ENCODE peak calls at places on chromosomes 3 and 15, in five cellular contexts. One of them, this sample, is unnamed. For H3K27me3, the result is how much of the 10 kb centered on the place peaks cover.

GRCh38 chr3:170180107-170180951 is 1.2 kb downstream of the PHC3 start:
- DNase-seq in left ventricle myocardium inferior: no peak
- DNase-seq in WERI-Rb-1: no peak
- DNase-seq in mammary epithelial cell: peak
- DNase-seq in psoas muscle: no peak
- DNase-seq in this sample: peak

GRCh38 chr3:192339214-192339613 is 388.1 kb downstream of the FGF12 start:
- DNase-seq in left ventricle myocardium inferior: no peak
- DNase-seq in WERI-Rb-1: peak
- DNase-seq in mammary epithelial cell: no peak
- DNase-seq in psoas muscle: no peak
- DNase-seq in this sample: no peak

GRCh38 chr3:195226900-195227447 is 44.0 kb downstream of the XXYLT1 start:
- DNase-seq in left ventricle myocardium inferior: no peak
- DNase-seq in WERI-Rb-1: no peak
- DNase-seq in mammary epithelial cell: no peak
- DNase-seq in psoas muscle: peak
- DNase-seq in this sample: no peak

GRCh38 chr3:113531826-113532697 is at the start of gene SIDT1:
- DNase-seq in left ventricle myocardium inferior: no peak
- DNase-seq in WERI-Rb-1: no peak
- DNase-seq in mammary epithelial cell: peak
- DNase-seq in psoas muscle: no peak
- DNase-seq in this sample: peak

GRCh38 chr3:182731764-182732163 is 61.5 kb upstream of the ATP11B start:
- DNase-seq in left ventricle myocardium inferior: no peak
- DNase-seq in WERI-Rb-1: no peak
- DNase-seq in mammary epithelial cell: no peak
- DNase-seq in psoas muscle: no peak
- DNase-seq in this sample: no peak

GRCh38 chr3:150292891-150293290 is 115.2 kb upstream of the TSC22D2 start:
- DNase-seq in left ventricle myocardium inferior: no peak
- DNase-seq in WERI-Rb-1: no peak
- DNase-seq in mammary epithelial cell: no peak
- DNase-seq in psoas muscle: no peak
- DNase-seq in this sample: peak

GRCh38 chr3:73086071-73086494 is 24.6 kb downstream of the EBLN2 start:
- DNase-seq in left ventricle myocardium inferior: no peak
- DNase-seq in WERI-Rb-1: peak
- DNase-seq in mammary epithelial cell: no peak
- DNase-seq in psoas muscle: no peak
- DNase-seq in this sample: peak

GRCh38 chr15:99197861-99198260 is 51.5 kb downstream of the TTC23 start:
- DNase-seq in left ventricle myocardium inferior: no peak
- DNase-seq in WERI-Rb-1: no peak
- DNase-seq in mammary epithelial cell: peak
- DNase-seq in psoas muscle: no peak
- DNase-seq in this sample: no peak

GRCh38 chr3:155876037-155876436 is 5.6 kb downstream of the GMPS start:
- DNase-seq in left ventricle myocardium inferior: no peak
- DNase-seq in WERI-Rb-1: no peak
- DNase-seq in mammary epithelial cell: no peak
- DNase-seq in psoas muscle: no peak
- DNase-seq in this sample: peak

GRCh38 chr15:43483306-43484128 is 9.4 kb downstream of the TP53BP1 start:
- DNase-seq in left ventricle myocardium inferior: no peak
- DNase-seq in WERI-Rb-1: no peak
- DNase-seq in mammary epithelial cell: no peak
- DNase-seq in psoas muscle: no peak
- DNase-seq in this sample: peak

GRCh38 chr3:187811580-187812250 is 66.4 kb upstream of the BCL6 start:
- DNase-seq in left ventricle myocardium inferior: no peak
- DNase-seq in WERI-Rb-1: no peak
- DNase-seq in mammary epithelial cell: peak
- DNase-seq in psoas muscle: no peak
- DNase-seq in this sample: no peak

GRCh38 chr3:104273046-104273649 is 1093.6 kb upstream of the ALCAM start:
- DNase-seq in left ventricle myocardium inferior: no peak
- DNase-seq in WERI-Rb-1: no peak
- DNase-seq in mammary epithelial cell: peak
- DNase-seq in psoas muscle: no peak
- DNase-seq in this sample: peak

GRCh38 chr3:124780356-124780755 is 50.1 kb downstream of the UMPS start:
- DNase-seq in left ventricle myocardium inferior: peak
- DNase-seq in WERI-Rb-1: no peak
- DNase-seq in mammary epithelial cell: no peak
- DNase-seq in psoas muscle: peak
- DNase-seq in this sample: peak

GRCh38 chr3:149007567-149008257 is 16.4 kb downstream of the GYG1 start:
- DNase-seq in left ventricle myocardium inferior: no peak
- DNase-seq in WERI-Rb-1: no peak
- DNase-seq in mammary epithelial cell: no peak
- DNase-seq in psoas muscle: no peak
- DNase-seq in this sample: no peak

GRCh38 chr3:43894176-43895049 is 203.7 kb downstream of the ABHD5 start:
- DNase-seq in left ventricle myocardium inferior: peak
- DNase-seq in WERI-Rb-1: no peak
- DNase-seq in mammary epithelial cell: peak
- DNase-seq in psoas muscle: peak
- DNase-seq in this sample: peak

GRCh38 chr15:42092666-42093445 is 1.5 kb downstream of the PLA2G4D start:
- DNase-seq in left ventricle myocardium inferior: peak
- DNase-seq in WERI-Rb-1: no peak
- DNase-seq in mammary epithelial cell: no peak
- DNase-seq in psoas muscle: peak
- DNase-seq in this sample: no peak

GRCh38 chr15:73373221-73373620 is 4.5 kb upstream of the HCN4 start:
- DNase-seq in left ventricle myocardium inferior: no peak
- DNase-seq in WERI-Rb-1: no peak
- DNase-seq in mammary epithelial cell: no peak
- DNase-seq in psoas muscle: no peak
- DNase-seq in this sample: peak

GRCh38 chr3:159620873-159621272 is 367.8 kb upstream of the IL12A start:
- DNase-seq in left ventricle myocardium inferior: no peak
- DNase-seq in WERI-Rb-1: no peak
- DNase-seq in mammary epithelial cell: peak
- DNase-seq in psoas muscle: no peak
- DNase-seq in this sample: no peak

GRCh38 chr3:124783696-124784095 is 53.4 kb downstream of the UMPS start:
- DNase-seq in left ventricle myocardium inferior: no peak
- DNase-seq in WERI-Rb-1: no peak
- DNase-seq in mammary epithelial cell: no peak
- DNase-seq in psoas muscle: no peak
- DNase-seq in this sample: peak

GRCh38 chr3:31450345-31450744 is 82.4 kb upstream of the STT3B start:
- DNase-seq in left ventricle myocardium inferior: no peak
- DNase-seq in WERI-Rb-1: no peak
- DNase-seq in mammary epithelial cell: no peak
- DNase-seq in psoas muscle: no peak
- DNase-seq in this sample: no peak

GRCh38 chr3:125292015-125292414 is 79.5 kb upstream of the SLC12A8 start:
- DNase-seq in left ventricle myocardium inferior: no peak
- DNase-seq in WERI-Rb-1: no peak
- DNase-seq in mammary epithelial cell: no peak
- DNase-seq in psoas muscle: no peak
- DNase-seq in this sample: no peak

GRCh38 chr15:79221696-79222095 is 60.8 kb upstream of the ANKRD34C start:
- DNase-seq in left ventricle myocardium inferior: no peak
- DNase-seq in WERI-Rb-1: no peak
- DNase-seq in mammary epithelial cell: no peak
- DNase-seq in psoas muscle: no peak
- DNase-seq in this sample: peak

GRCh38 chr3:134462236-134463059 is 23.3 kb downstream of the ANAPC13 start:
- DNase-seq in left ventricle myocardium inferior: no peak
- DNase-seq in WERI-Rb-1: no peak
- DNase-seq in mammary epithelial cell: no peak
- DNase-seq in psoas muscle: no peak
- DNase-seq in this sample: no peak

GRCh38 chr3:38120690-38121450 is 16.1 kb downstream of the ACAA1 start:
- DNase-seq in left ventricle myocardium inferior: no peak
- DNase-seq in WERI-Rb-1: no peak
- DNase-seq in mammary epithelial cell: no peak
- DNase-seq in psoas muscle: no peak
- DNase-seq in this sample: no peak

GRCh38 chr3:171018151-171018935 is 8.2 kb downstream of the SLC2A2 start:
- DNase-seq in left ventricle myocardium inferior: no peak
- DNase-seq in WERI-Rb-1: no peak
- DNase-seq in mammary epithelial cell: no peak
- DNase-seq in psoas muscle: no peak
- DNase-seq in this sample: no peak

GRCh38 chr3:108780235-108780634 is 23.0 kb upstream of the RETNLB start:
- DNase-seq in left ventricle myocardium inferior: no peak
- DNase-seq in WERI-Rb-1: no peak
- DNase-seq in mammary epithelial cell: no peak
- DNase-seq in psoas muscle: no peak
- DNase-seq in this sample: no peak

GRCh38 chr15:86203462-86203861 is 123.8 kb downstream of the AGBL1 start:
- DNase-seq in left ventricle myocardium inferior: no peak
- DNase-seq in WERI-Rb-1: no peak
- DNase-seq in mammary epithelial cell: no peak
- DNase-seq in psoas muscle: no peak
- DNase-seq in this sample: no peak

GRCh38 chr3:50297896-50298725 is 1.1 kb downstream of the HYAL3 start:
- DNase-seq in left ventricle myocardium inferior: peak
- DNase-seq in WERI-Rb-1: no peak
- DNase-seq in mammary epithelial cell: no peak
- DNase-seq in psoas muscle: peak
- DNase-seq in this sample: peak

GRCh38 chr3:167908745-167909442 is 173.4 kb downstream of the SERPINI1 start:
- DNase-seq in left ventricle myocardium inferior: no peak
- DNase-seq in WERI-Rb-1: no peak
- DNase-seq in mammary epithelial cell: no peak
- DNase-seq in psoas muscle: no peak
- DNase-seq in this sample: peak

GRCh38 chr15:29774900-29775299 is 47.4 kb downstream of the TJP1 start:
- DNase-seq in left ventricle myocardium inferior: no peak
- DNase-seq in WERI-Rb-1: no peak
- DNase-seq in mammary epithelial cell: peak
- DNase-seq in psoas muscle: no peak
- DNase-seq in this sample: no peak

GRCh38 chr15:79307251-79307650 is 3.7 kb upstream of the TMED3 start:
- DNase-seq in left ventricle myocardium inferior: no peak
- DNase-seq in WERI-Rb-1: no peak
- DNase-seq in mammary epithelial cell: no peak
- DNase-seq in psoas muscle: no peak
- DNase-seq in this sample: no peak

GRCh38 chr3:60636846-60637245 is 614.4 kb downstream of the FHIT start:
- DNase-seq in left ventricle myocardium inferior: no peak
- DNase-seq in WERI-Rb-1: no peak
- DNase-seq in mammary epithelial cell: peak
- DNase-seq in psoas muscle: no peak
- DNase-seq in this sample: peak

GRCh38 chr3:172332256-172333041 is 115.8 kb downstream of the GHSR start:
- DNase-seq in left ventricle myocardium inferior: peak
- DNase-seq in WERI-Rb-1: peak
- DNase-seq in mammary epithelial cell: peak
- DNase-seq in psoas muscle: no peak
- DNase-seq in this sample: peak

GRCh38 chr15:66641485-66642313 is 60.3 kb upstream of the SMAD6 start:
- DNase-seq in left ventricle myocardium inferior: no peak
- DNase-seq in WERI-Rb-1: no peak
- DNase-seq in mammary epithelial cell: no peak
- DNase-seq in psoas muscle: no peak
- DNase-seq in this sample: no peak

GRCh38 chr3:42001777-42002176 is 39.9 kb upstream of the ULK4 start:
- DNase-seq in left ventricle myocardium inferior: no peak
- DNase-seq in WERI-Rb-1: no peak
- DNase-seq in mammary epithelial cell: no peak
- DNase-seq in psoas muscle: no peak
- DNase-seq in this sample: no peak

GRCh38 chr15:45157974-45158373 is 28.2 kb downstream of the DUOX1 start:
- DNase-seq in left ventricle myocardium inferior: no peak
- DNase-seq in WERI-Rb-1: no peak
- DNase-seq in mammary epithelial cell: peak
- DNase-seq in psoas muscle: no peak
- DNase-seq in this sample: peak

GRCh38 chr3:198106265-198106664 is 146.2 kb downstream of the LMLN start:
- DNase-seq in left ventricle myocardium inferior: no peak
- DNase-seq in WERI-Rb-1: no peak
- DNase-seq in mammary epithelial cell: no peak
- DNase-seq in psoas muscle: no peak
- DNase-seq in this sample: no peak
- H3K27me3 ChIP-seq in left ventricle myocardium inferior: half or more
- H3K27me3 ChIP-seq in WERI-Rb-1: under half
- H3K27me3 ChIP-seq in mammary epithelial cell: under half
- H3K27me3 ChIP-seq in psoas muscle: under half
- H3K27me3 ChIP-seq in this sample: under half

GRCh38 chr3:114557791-114558190 is 264.0 kb downstream of the TIGIT start:
- DNase-seq in left ventricle myocardium inferior: no peak
- DNase-seq in WERI-Rb-1: no peak
- DNase-seq in mammary epithelial cell: peak
- DNase-seq in psoas muscle: no peak
- DNase-seq in this sample: no peak
- H3K27me3 ChIP-seq in left ventricle myocardium inferior: under half
- H3K27me3 ChIP-seq in WERI-Rb-1: under half
- H3K27me3 ChIP-seq in mammary epithelial cell: under half
- H3K27me3 ChIP-seq in psoas muscle: under half
- H3K27me3 ChIP-seq in this sample: under half

DNA sequence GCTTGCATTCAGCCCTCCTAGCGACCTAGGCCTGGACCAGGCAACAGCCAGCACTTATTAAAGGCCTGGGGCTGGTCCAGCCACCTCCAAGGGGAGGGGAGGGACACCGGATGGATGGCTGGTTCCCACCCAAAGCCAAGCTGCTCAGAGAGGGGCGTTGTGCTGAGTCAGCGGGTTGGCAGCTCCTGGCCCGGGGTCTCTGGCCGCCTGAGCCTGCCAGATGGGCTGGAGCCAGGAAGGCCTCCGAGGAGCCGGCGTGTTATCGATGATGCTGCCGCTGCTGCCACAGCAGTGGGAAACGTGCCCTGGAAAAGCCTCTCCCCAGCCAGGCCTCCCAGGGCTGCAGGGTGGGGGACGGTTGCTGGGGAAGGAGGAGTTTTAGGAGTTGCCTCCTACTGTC is 43.4 kb upstream of the TSEN2 start:
- DNase-seq in left ventricle myocardium inferior: peak
- DNase-seq in WERI-Rb-1: no peak
- DNase-seq in mammary epithelial cell: no peak
- DNase-seq in psoas muscle: peak
- DNase-seq in this sample: peak
- H3K27me3 ChIP-seq in left ventricle myocardium inferior: under half
- H3K27me3 ChIP-seq in WERI-Rb-1: under half
- H3K27me3 ChIP-seq in mammary epithelial cell: under half
- H3K27me3 ChIP-seq in psoas muscle: under half
- H3K27me3 ChIP-seq in this sample: under half

GRCh38 chr15:63378946-63379345 is 2.7 kb downstream of the CA12 start:
- DNase-seq in left ventricle myocardium inferior: no peak
- DNase-seq in WERI-Rb-1: no peak
- DNase-seq in mammary epithelial cell: no peak
- DNase-seq in psoas muscle: no peak
- DNase-seq in this sample: no peak
- H3K27me3 ChIP-seq in left ventricle myocardium inferior: half or more
- H3K27me3 ChIP-seq in WERI-Rb-1: under half
- H3K27me3 ChIP-seq in mammary epithelial cell: under half
- H3K27me3 ChIP-seq in psoas muscle: under half
- H3K27me3 ChIP-seq in this sample: under half

This sample was measured in osteoblast.